ENCODE peak calls at places on chromosomes 3 and 15, in seven cellular contexts. P, X, L, R, G, H and Y are unnamed samples.

GRCh38 chr3:14879161-14879888 is 60.6 kb downstream of the FGD5 start:
- DNase-seq in P (no peak), X (peak; percentile 64), L (peak; percentile 67), R (no peak), G (no peak), H (no peak), Y (no peak)

GRCh38 chr15:70133781-70134180 is 36.1 kb upstream of the TLE3 start:
- DNase-seq in P (no peak), X (no peak), L (no peak), R (no peak), G (no peak), H (no peak), Y (no peak)

GRCh38 chr15:64732156-64732860 is 43.1 kb downstream of the RBPMS2 start:
- DNase-seq in P (no peak), X (no peak), L (no peak), R (no peak), G (no peak), H (no peak), Y (no peak)

GRCh38 chr3:41863024-41863423 is 98.9 kb downstream of the ULK4 start:
- DNase-seq in P (peak; percentile 21), X (no peak), L (no peak), R (no peak), G (no peak), H (no peak), Y (no peak)

GRCh38 chr15:40976819-40977218 is 23.5 kb downstream of the CHAC1 start:
- DNase-seq in P (no peak), X (no peak), L (peak; percentile 21), R (no peak), G (no peak), H (no peak), Y (no peak)

GRCh38 chr15:51888593-51889195 is 59.2 kb downstream of the TMOD3 start:
- DNase-seq in P (peak; percentile 22), X (no peak), L (no peak), R (no peak), G (no peak), H (no peak), Y (no peak)

GRCh38 chr3:11455977-11456376 is 183.8 kb downstream of the ATG7 start:
- DNase-seq in P (no peak), X (no peak), L (no peak), R (no peak), G (no peak), H (no peak), Y (peak; percentile 7)

GRCh38 chr3:48575366-48575765 is 11.8 kb upstream of the UCN2 start:
- DNase-seq in P (no peak), X (no peak), L (no peak), R (no peak), G (no peak), H (no peak), Y (no peak)

GRCh38 chr15:101567089-101567488 is 77.6 kb upstream of the PCSK6 start:
- DNase-seq in P (no peak), X (no peak), L (no peak), R (no peak), G (no peak), H (no peak), Y (no peak)

GRCh38 chr15:40441736-40442531 is 1.2 kb downstream of the BAHD1 start:
- DNase-seq in P (peak; percentile 48), X (peak; percentile 30), L (no peak), R (no peak), G (no peak), H (no peak), Y (no peak)

GRCh38 chr3:48997714-48998637 is 7.9 kb downstream of the P4HTM start:
- DNase-seq in P (no peak), X (no peak), L (no peak), R (no peak), G (no peak), H (no peak), Y (no peak)

GRCh38 chr3:184531580-184532290 is 29.9 kb upstream of the EPHB3 start:
- DNase-seq in P (no peak), X (no peak), L (peak; percentile 12), R (no peak), G (no peak), H (no peak), Y (no peak)

GRCh38 chr3:40901298-40901697 is 298.0 kb upstream of the CTNNB1 start:
- DNase-seq in P (no peak), X (no peak), L (no peak), R (no peak), G (no peak), H (no peak), Y (no peak)

GRCh38 chr3:183224581-183224980 is 28.5 kb upstream of the B3GNT5 start:
- DNase-seq in P (no peak), X (no peak), L (no peak), R (no peak), G (no peak), H (no peak), Y (no peak)

DNA sequence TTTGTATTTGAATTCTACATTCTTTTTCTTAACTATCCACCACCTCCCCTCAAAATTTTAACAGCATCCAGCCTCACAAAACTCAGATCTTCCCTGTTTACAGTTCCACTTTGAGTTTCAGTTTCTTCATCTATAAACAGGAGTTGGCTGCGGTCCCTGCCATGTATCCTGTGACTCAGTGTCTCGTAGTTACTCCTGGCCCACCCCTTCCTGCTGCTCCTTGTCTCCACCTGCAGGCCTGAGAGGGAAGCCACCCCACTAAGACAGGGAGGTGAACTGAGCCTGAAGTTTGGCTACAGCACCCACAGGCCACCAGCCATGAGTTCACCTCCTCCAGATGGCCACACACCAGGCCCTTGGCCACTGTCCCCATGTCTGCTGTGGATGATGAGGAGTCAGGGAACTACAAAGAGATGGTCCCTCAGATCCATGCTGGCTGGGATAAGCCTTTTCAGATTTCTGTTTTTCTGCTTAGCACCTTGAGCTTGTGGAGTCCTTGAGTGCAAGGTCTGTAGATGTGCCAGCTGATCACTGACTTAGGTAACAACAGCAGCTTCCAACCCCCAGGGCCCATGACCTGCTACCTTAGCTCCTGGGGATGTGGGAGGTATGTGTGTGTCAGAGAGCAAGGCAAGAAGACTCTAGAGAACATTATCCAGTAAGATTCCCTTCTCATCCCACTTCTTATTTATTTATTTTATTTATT is 37.5 kb downstream of the CD86 start:
- DNase-seq in P (peak; percentile 28), X (peak; percentile 39), L (peak; percentile 66), R (no peak), G (no peak), H (no peak), Y (peak; percentile 24)
- TF ChIP-seq POLR2AphosphoS5 in P (no peak), X (no peak), L (no peak), R (no peak), G (no peak), H (no peak), Y (no peak)

GRCh38 chr3:152350139-152350538 is 81.4 kb downstream of the MBNL1 start:
- DNase-seq in P (peak; percentile 25), X (no peak), L (no peak), R (no peak), G (no peak), H (no peak), Y (no peak)

GRCh38 chr3:152350764-152351163 is 82.0 kb downstream of the MBNL1 start:
- DNase-seq in P (no peak), X (no peak), L (no peak), R (no peak), G (no peak), H (no peak), Y (no peak)

GRCh38 chr3:152353578-152353977 is 84.8 kb downstream of the MBNL1 start:
- DNase-seq in P (no peak), X (no peak), L (no peak), R (no peak), G (no peak), H (no peak), Y (no peak)

GRCh38 chr3:152349397-152349796 is 80.7 kb downstream of the MBNL1 start:
- DNase-seq in P (no peak), X (no peak), L (no peak), R (no peak), G (no peak), H (no peak), Y (no peak)

DNA sequence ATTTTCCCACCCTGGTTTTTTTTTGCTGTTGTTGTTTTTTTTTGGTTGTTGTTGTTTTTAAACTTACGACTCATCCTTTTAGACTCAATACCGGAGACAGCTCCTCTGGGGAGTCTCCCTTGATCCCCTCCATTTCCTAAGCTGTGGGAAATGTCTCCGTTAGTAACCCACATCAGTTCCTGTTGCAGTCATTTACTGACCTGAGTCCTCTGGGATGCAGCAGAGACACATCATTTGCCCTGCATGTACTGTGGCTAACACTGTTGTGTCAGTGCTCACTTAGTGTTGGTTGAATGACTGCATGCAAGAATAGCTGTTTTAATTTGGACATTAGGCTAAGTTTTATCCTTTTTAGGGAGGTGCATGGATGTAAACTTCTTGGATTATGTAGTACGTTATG is 83.8 kb downstream of the MBNL1 start:
- DNase-seq in P (no peak), X (no peak), L (no peak), R (no peak), G (no peak), H (no peak), Y (no peak)
- TF ChIP-seq POLR2AphosphoS5 in P (no peak), X (no peak), L (no peak), R (no peak), G (no peak), H (no peak), Y (no peak)

GRCh38 chr3:148262980-148263379 is 434.7 kb upstream of the AGTR1 start:
- DNase-seq in P (no peak), X (no peak), L (no peak), R (no peak), G (no peak), H (no peak), Y (no peak)
- TF ChIP-seq POLR2AphosphoS5 in P (no peak), X (no peak), L (no peak), R (no peak), G (no peak), H (no peak), Y (no peak)

GRCh38 chr3:172701056-172701455 is 9.8 kb downstream of the NCEH1 start:
- DNase-seq in P (no peak), X (no peak), L (no peak), R (no peak), G (no peak), H (no peak), Y (no peak)
- TF ChIP-seq POLR2AphosphoS5 in P (no peak), X (no peak), L (no peak), R (no peak), G (no peak), H (no peak), Y (no peak)